ENCODE peak calls at places on chromosomes 2 and 18, in six cellular contexts. One of them, this sample, is unnamed.

GRCh38 chr2:85628658-85629057 is 12.7 kb downstream of the USP39 start:
- DNase-seq in HepG2: no peak
- DNase-seq in GM12891: no peak
- DNase-seq in GM12878: no peak
- DNase-seq in H1: no peak
- DNase-seq in K562: no peak
- DNase-seq in this sample: no peak

GRCh38 chr2:176653856-176654443 is 384.7 kb downstream of the MTX2 start:
- DNase-seq in GM12878: no peak
- DNase-seq in HepG2: peak; percentile 57
- DNase-seq in GM12891: no peak
- DNase-seq in H1: peak; percentile 49
- DNase-seq in K562: peak; percentile 46
- DNase-seq in this sample: peak; percentile 19

GRCh38 chr2:39513641-39514094 is 76.6 kb upstream of the MAP4K3 start:
- DNase-seq in GM12878: peak; percentile 51
- DNase-seq in GM12891: peak; percentile 26
- DNase-seq in H1: no peak
- DNase-seq in K562: peak; percentile 72
- DNase-seq in HepG2: peak; percentile 83
- DNase-seq in this sample: no peak

GRCh38 chr2:213121677-213122076 is 29.7 kb downstream of the IKZF2 start:
- DNase-seq in H1: no peak
- DNase-seq in HepG2: no peak
- DNase-seq in K562: no peak
- DNase-seq in GM12891: no peak
- DNase-seq in GM12878: no peak
- DNase-seq in this sample: no peak

GRCh38 chr2:10392100-10392499 is 56.0 kb downstream of the ODC1 start:
- DNase-seq in HepG2: no peak
- DNase-seq in H1: no peak
- DNase-seq in K562: no peak
- DNase-seq in GM12891: no peak
- DNase-seq in GM12878: no peak
- DNase-seq in this sample: no peak

GRCh38 chr18:75244336-75244735 is 33.7 kb downstream of the TSHZ1 start:
- DNase-seq in GM12878: no peak
- DNase-seq in GM12891: no peak
- DNase-seq in H1: peak; percentile 7
- DNase-seq in K562: peak; percentile 14
- DNase-seq in HepG2: peak; percentile 21
- DNase-seq in this sample: no peak

GRCh38 chr2:7517122-7517487 is 599.9 kb downstream of the RNF144A start:
- DNase-seq in H1: no peak
- DNase-seq in K562: no peak
- DNase-seq in HepG2: no peak
- DNase-seq in GM12878: no peak
- DNase-seq in GM12891: no peak
- DNase-seq in this sample: no peak

GRCh38 chr2:43273477-43273876 is 47.1 kb upstream of the ZFP36L2 start:
- DNase-seq in GM12878: no peak
- DNase-seq in HepG2: no peak
- DNase-seq in GM12891: no peak
- DNase-seq in K562: no peak
- DNase-seq in H1: no peak
- DNase-seq in this sample: no peak

GRCh38 chr2:239804161-239805042 is 220.7 kb downstream of the NDUFA10 start:
- DNase-seq in GM12891: no peak
- DNase-seq in H1: no peak
- DNase-seq in K562: no peak
- DNase-seq in GM12878: no peak
- DNase-seq in HepG2: no peak
- DNase-seq in this sample: no peak

GRCh38 chr2:172204309-172204708 is 101.6 kb upstream of the DLX2 start:
- DNase-seq in H1: no peak
- DNase-seq in HepG2: no peak
- DNase-seq in GM12891: no peak
- DNase-seq in K562: no peak
- DNase-seq in GM12878: no peak
- DNase-seq in this sample: no peak

GRCh38 chr2:160425394-160425793 is 68.2 kb downstream of the RBMS1 start:
- DNase-seq in GM12878: no peak
- DNase-seq in K562: no peak
- DNase-seq in H1: no peak
- DNase-seq in HepG2: no peak
- DNase-seq in GM12891: no peak
- DNase-seq in this sample: no peak

GRCh38 chr2:226649201-226649600 is 150.4 kb downstream of the IRS1 start:
- DNase-seq in H1: no peak
- DNase-seq in HepG2: no peak
- DNase-seq in GM12891: no peak
- DNase-seq in K562: no peak
- DNase-seq in GM12878: no peak
- DNase-seq in this sample: no peak

GRCh38 chr2:33216508-33217182 is 259.8 kb upstream of the RASGRP3 start:
- DNase-seq in GM12878: no peak
- DNase-seq in H1: no peak
- DNase-seq in K562: no peak
- DNase-seq in HepG2: no peak
- DNase-seq in GM12891: no peak
- DNase-seq in this sample: no peak

GRCh38 chr2:235675678-235676535 is 182.1 kb downstream of the AGAP1 start:
- DNase-seq in GM12878: no peak
- DNase-seq in HepG2: peak; percentile 29
- DNase-seq in K562: no peak
- DNase-seq in GM12891: no peak
- DNase-seq in H1: no peak
- DNase-seq in this sample: no peak

GRCh38 chr2:220781622-220782241 is 790.4 kb downstream of the EPHA4 start:
- DNase-seq in GM12878: no peak
- DNase-seq in H1: no peak
- DNase-seq in K562: no peak
- DNase-seq in GM12891: no peak
- DNase-seq in HepG2: no peak
- DNase-seq in this sample: no peak

GRCh38 chr18:63207825-63208224 is 111.7 kb downstream of the BCL2 start:
- DNase-seq in K562: no peak
- DNase-seq in GM12891: no peak
- DNase-seq in GM12878: no peak
- DNase-seq in H1: no peak
- DNase-seq in HepG2: no peak
- DNase-seq in this sample: no peak

GRCh38 chr2:60386436-60386835 is 167.0 kb downstream of the BCL11A start:
- DNase-seq in HepG2: no peak
- DNase-seq in GM12878: no peak
- DNase-seq in GM12891: no peak
- DNase-seq in K562: no peak
- DNase-seq in H1: no peak
- DNase-seq in this sample: no peak

GRCh38 chr2:137764638-137765037 is 199.6 kb upstream of the HNMT start:
- DNase-seq in H1: no peak
- DNase-seq in HepG2: no peak
- DNase-seq in GM12878: no peak
- DNase-seq in GM12891: no peak
- DNase-seq in K562: no peak
- DNase-seq in this sample: no peak

GRCh38 chr2:648476-649424 is 28.5 kb downstream of the TMEM18 start:
- DNase-seq in K562: no peak
- DNase-seq in H1: no peak
- DNase-seq in GM12878: no peak
- DNase-seq in GM12891: no peak
- DNase-seq in HepG2: no peak
- DNase-seq in this sample: no peak

GRCh38 chr2:240525802-240526201 is 32.0 kb downstream of the ANKMY1 start:
- DNase-seq in H1: no peak
- DNase-seq in HepG2: no peak
- DNase-seq in GM12891: no peak
- DNase-seq in K562: no peak
- DNase-seq in GM12878: no peak
- DNase-seq in this sample: no peak

GRCh38 chr2:1887915-1888314 is 143.6 kb upstream of the PXDN start:
- DNase-seq in H1: no peak
- DNase-seq in GM12878: no peak
- DNase-seq in HepG2: no peak
- DNase-seq in K562: peak; percentile 25
- DNase-seq in GM12891: no peak
- DNase-seq in this sample: no peak

GRCh38 chr2:224999784-225000183 is 42.5 kb downstream of the DOCK10 start:
- DNase-seq in K562: no peak
- DNase-seq in HepG2: no peak
- DNase-seq in GM12878: no peak
- DNase-seq in GM12891: no peak
- DNase-seq in H1: no peak
- DNase-seq in this sample: no peak

GRCh38 chr2:236177604-236177966 is 9.4 kb upstream of the GBX2 start:
- DNase-seq in GM12891: no peak
- DNase-seq in H1: no peak
- DNase-seq in K562: peak; percentile 42
- DNase-seq in HepG2: peak; percentile 57
- DNase-seq in GM12878: no peak
- DNase-seq in this sample: no peak

GRCh38 chr18:12088731-12089375 is 4.8 kb upstream of the ANKRD62 start:
- DNase-seq in K562: no peak
- DNase-seq in GM12891: no peak
- DNase-seq in GM12878: no peak
- DNase-seq in H1: no peak
- DNase-seq in HepG2: no peak
- DNase-seq in this sample: no peak

GRCh38 chr18:12098389-12098788 is 4.7 kb downstream of the ANKRD62 start:
- DNase-seq in GM12891: no peak
- DNase-seq in GM12878: peak; percentile 26
- DNase-seq in HepG2: no peak
- DNase-seq in K562: no peak
- DNase-seq in H1: no peak
- DNase-seq in this sample: no peak

GRCh38 chr18:12092398-12093229 is 1.0 kb upstream of the ANKRD62 start:
- DNase-seq in GM12891: no peak
- DNase-seq in GM12878: peak; percentile 5
- DNase-seq in HepG2: peak; percentile 60
- DNase-seq in K562: peak; percentile 39
- DNase-seq in H1: no peak
- DNase-seq in this sample: no peak

GRCh38 chr18:12091742-12092141 is 1.9 kb upstream of the ANKRD62 start:
- DNase-seq in GM12891: no peak
- DNase-seq in HepG2: no peak
- DNase-seq in GM12878: no peak
- DNase-seq in H1: no peak
- DNase-seq in K562: no peak
- DNase-seq in this sample: no peak

DNA sequence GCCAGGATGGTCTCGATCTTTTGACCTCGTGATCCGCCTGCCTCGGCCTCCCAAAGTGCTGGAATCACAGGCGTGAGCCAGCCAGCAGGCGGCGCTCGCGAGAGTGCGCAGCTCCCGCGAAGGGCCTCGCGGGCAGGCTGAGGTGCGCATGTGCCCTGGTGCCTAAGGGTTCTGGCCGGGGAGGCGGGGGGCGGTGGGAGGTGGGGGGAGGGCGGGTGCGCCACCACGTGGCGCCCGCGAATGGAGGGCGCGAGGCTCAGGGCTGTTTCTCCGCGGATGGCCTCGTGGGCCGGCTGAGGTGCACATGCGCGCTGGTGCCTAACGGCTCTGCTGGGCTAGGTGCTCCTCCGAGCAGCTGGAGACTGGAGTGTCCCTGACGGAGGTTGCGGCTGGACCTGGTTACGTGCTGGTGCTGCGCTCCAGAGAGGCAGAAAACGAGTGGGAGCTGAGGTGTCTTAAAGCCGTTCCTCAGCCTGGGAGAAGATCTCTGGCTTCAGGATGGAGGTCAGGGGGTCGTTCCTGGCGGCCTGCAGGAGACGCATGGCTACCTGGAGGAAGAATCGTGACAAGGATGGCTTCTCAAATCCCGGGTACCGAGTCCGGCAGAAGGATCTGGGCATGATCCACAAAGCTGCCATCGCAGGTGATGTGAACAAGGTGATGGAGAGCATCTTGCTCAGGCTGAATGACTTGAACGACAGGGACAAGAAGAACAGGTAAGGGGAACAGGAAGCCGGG is at the start of gene ANKRD62:
- DNase-seq in GM12891: no peak
- DNase-seq in K562: peak; percentile 42
- DNase-seq in H1: no peak
- DNase-seq in GM12878: no peak
- DNase-seq in HepG2: no peak
- DNase-seq in this sample: no peak
- TF ChIP-seq POLR2A in GM12891: no peak
- TF ChIP-seq POLR2A in K562: no peak
- TF ChIP-seq POLR2A in H1: no peak
- TF ChIP-seq POLR2A in GM12878: no peak
- TF ChIP-seq POLR2A in HepG2: no peak
- TF ChIP-seq POLR2A in this sample: no peak

GRCh38 chr18:25503567-25504081 is 151.7 kb upstream of the ZNF521 start:
- DNase-seq in GM12878: no peak
- DNase-seq in K562: no peak
- DNase-seq in HepG2: peak; percentile 17
- DNase-seq in H1: peak; percentile 9
- DNase-seq in GM12891: no peak
- DNase-seq in this sample: no peak
- TF ChIP-seq POLR2AphosphoS5 in GM12878: no peak
- TF ChIP-seq POLR2AphosphoS5 in K562: no peak
- TF ChIP-seq POLR2AphosphoS5 in HepG2: no peak
- TF ChIP-seq POLR2AphosphoS5 in H1: no peak
- TF ChIP-seq POLR2AphosphoS5 in GM12891: no peak
- TF ChIP-seq POLR2AphosphoS5 in this sample: no peak

GRCh38 chr2:232502901-232503791 is 15.5 kb upstream of the ECEL1 start:
- DNase-seq in HepG2: no peak
- DNase-seq in GM12878: no peak
- DNase-seq in GM12891: no peak
- DNase-seq in K562: peak; percentile 70
- DNase-seq in H1: no peak
- DNase-seq in this sample: no peak
- TF ChIP-seq TAF1 in HepG2: no peak
- TF ChIP-seq TAF1 in GM12878: no peak
- TF ChIP-seq TAF1 in GM12891: no peak
- TF ChIP-seq TAF1 in K562: no peak
- TF ChIP-seq TAF1 in H1: no peak
- TF ChIP-seq TAF1 in this sample: no peak

GRCh38 chr18:61893304-61893970 is 630 bp upstream of the RNF152 start:
- DNase-seq in GM12878: no peak
- DNase-seq in HepG2: no peak
- DNase-seq in H1: no peak
- DNase-seq in K562: peak; percentile 40
- DNase-seq in GM12891: peak; percentile 37
- DNase-seq in this sample: peak; percentile 42

GRCh38 chr18:61892683-61893303 is at the start of gene RNF152:
- DNase-seq in HepG2: no peak
- DNase-seq in H1: no peak
- DNase-seq in GM12878: no peak
- DNase-seq in GM12891: no peak
- DNase-seq in K562: no peak
- DNase-seq in this sample: no peak

GRCh38 chr18:61894751-61895524 is 2.1 kb upstream of the RNF152 start:
- DNase-seq in GM12878: no peak
- DNase-seq in H1: no peak
- DNase-seq in HepG2: no peak
- DNase-seq in GM12891: peak; percentile 10
- DNase-seq in K562: no peak
- DNase-seq in this sample: no peak

GRCh38 chr18:61896118-61896517 is 3.3 kb upstream of the RNF152 start:
- DNase-seq in GM12878: no peak
- DNase-seq in HepG2: no peak
- DNase-seq in GM12891: no peak
- DNase-seq in K562: no peak
- DNase-seq in H1: no peak
- DNase-seq in this sample: no peak

GRCh38 chr18:61893971-61894750 is 1.4 kb upstream of the RNF152 start:
- DNase-seq in H1: peak; percentile 27
- DNase-seq in GM12878: no peak
- DNase-seq in GM12891: peak; percentile 77
- DNase-seq in K562: peak; percentile 78
- DNase-seq in HepG2: peak; percentile 11
- DNase-seq in this sample: peak; percentile 76
- TF ChIP-seq POLR2A in H1: no peak
- TF ChIP-seq POLR2A in GM12878: no peak
- TF ChIP-seq POLR2A in GM12891: no peak
- TF ChIP-seq POLR2A in K562: no peak
- TF ChIP-seq POLR2A in HepG2: no peak
- TF ChIP-seq POLR2A in this sample: no peak